ENCODE peak calls at places on chromosomes 16 and 17, in eight cellular contexts. One of them, this sample, is unnamed. For H3K27me3, the result is how much of the 10 kb centered on the place peaks cover.

GRCh38 chr17:37608369-37609169 is 649 bp downstream of the SYNRG start:
- DNase-seq in naive thymus-derived CD4-positive, alpha-beta T cell: peak
- DNase-seq in AG04450: no peak
- DNase-seq in HL-60: no peak
- DNase-seq in neural progenitor cell: peak
- DNase-seq in GM23338: peak
- DNase-seq in spleen: no peak
- DNase-seq in CD4-positive, CD25-positive, alpha-beta regulatory T cell: peak
- DNase-seq in this sample: peak

GRCh38 chr17:48579738-48580543 is 1.8 kb upstream of the HOXB4 start:
- DNase-seq in AG04450: no peak
- DNase-seq in naive thymus-derived CD4-positive, alpha-beta T cell: no peak
- DNase-seq in CD4-positive, CD25-positive, alpha-beta regulatory T cell: no peak
- DNase-seq in HL-60: no peak
- DNase-seq in GM23338: no peak
- DNase-seq in neural progenitor cell: no peak
- DNase-seq in spleen: no peak
- DNase-seq in this sample: no peak

GRCh38 chr17:66707051-66707450 is 127.9 kb upstream of the CACNG5 start:
- DNase-seq in spleen: no peak
- DNase-seq in neural progenitor cell: no peak
- DNase-seq in HL-60: no peak
- DNase-seq in GM23338: no peak
- DNase-seq in AG04450: no peak
- DNase-seq in CD4-positive, CD25-positive, alpha-beta regulatory T cell: no peak
- DNase-seq in naive thymus-derived CD4-positive, alpha-beta T cell: no peak
- DNase-seq in this sample: no peak

GRCh38 chr17:75643033-75644017 is 10.1 kb downstream of the SMIM5 start:
- DNase-seq in CD4-positive, CD25-positive, alpha-beta regulatory T cell: no peak
- DNase-seq in naive thymus-derived CD4-positive, alpha-beta T cell: no peak
- DNase-seq in HL-60: no peak
- DNase-seq in spleen: peak
- DNase-seq in neural progenitor cell: no peak
- DNase-seq in AG04450: no peak
- DNase-seq in GM23338: peak
- DNase-seq in this sample: no peak

GRCh38 chr16:12896562-12896961 is 4.8 kb upstream of the SHISA9 start:
- DNase-seq in neural progenitor cell: peak
- DNase-seq in HL-60: no peak
- DNase-seq in spleen: no peak
- DNase-seq in naive thymus-derived CD4-positive, alpha-beta T cell: no peak
- DNase-seq in GM23338: peak
- DNase-seq in CD4-positive, CD25-positive, alpha-beta regulatory T cell: peak
- DNase-seq in AG04450: no peak
- DNase-seq in this sample: no peak

GRCh38 chr17:32731556-32732295 is 145.2 kb downstream of the MYO1D start:
- DNase-seq in HL-60: no peak
- DNase-seq in GM23338: peak
- DNase-seq in spleen: no peak
- DNase-seq in CD4-positive, CD25-positive, alpha-beta regulatory T cell: no peak
- DNase-seq in neural progenitor cell: no peak
- DNase-seq in AG04450: no peak
- DNase-seq in naive thymus-derived CD4-positive, alpha-beta T cell: no peak
- DNase-seq in this sample: no peak

GRCh38 chr16:11630230-11631056 is 37.8 kb upstream of the SNN start:
- DNase-seq in neural progenitor cell: no peak
- DNase-seq in GM23338: no peak
- DNase-seq in AG04450: no peak
- DNase-seq in HL-60: no peak
- DNase-seq in spleen: no peak
- DNase-seq in naive thymus-derived CD4-positive, alpha-beta T cell: no peak
- DNase-seq in CD4-positive, CD25-positive, alpha-beta regulatory T cell: no peak
- DNase-seq in this sample: no peak

GRCh38 chr16:89506113-89506504 is 2.1 kb upstream of the SPG7 start:
- DNase-seq in neural progenitor cell: no peak
- DNase-seq in AG04450: no peak
- DNase-seq in HL-60: no peak
- DNase-seq in spleen: no peak
- DNase-seq in CD4-positive, CD25-positive, alpha-beta regulatory T cell: peak
- DNase-seq in GM23338: no peak
- DNase-seq in naive thymus-derived CD4-positive, alpha-beta T cell: no peak
- DNase-seq in this sample: no peak

GRCh38 chr16:47774661-47775060 is 313.5 kb downstream of the PHKB start:
- DNase-seq in AG04450: no peak
- DNase-seq in spleen: no peak
- DNase-seq in CD4-positive, CD25-positive, alpha-beta regulatory T cell: no peak
- DNase-seq in HL-60: no peak
- DNase-seq in naive thymus-derived CD4-positive, alpha-beta T cell: no peak
- DNase-seq in neural progenitor cell: peak
- DNase-seq in GM23338: peak
- DNase-seq in this sample: peak

GRCh38 chr17:77217566-77217965 is 76.8 kb downstream of the SEC14L1 start:
- DNase-seq in AG04450: no peak
- DNase-seq in CD4-positive, CD25-positive, alpha-beta regulatory T cell: no peak
- DNase-seq in GM23338: no peak
- DNase-seq in HL-60: no peak
- DNase-seq in neural progenitor cell: no peak
- DNase-seq in spleen: no peak
- DNase-seq in naive thymus-derived CD4-positive, alpha-beta T cell: no peak
- DNase-seq in this sample: no peak

GRCh38 chr16:82042841-82043240 is 7.8 kb downstream of the HSD17B2 start:
- DNase-seq in HL-60: no peak
- DNase-seq in naive thymus-derived CD4-positive, alpha-beta T cell: no peak
- DNase-seq in CD4-positive, CD25-positive, alpha-beta regulatory T cell: no peak
- DNase-seq in spleen: no peak
- DNase-seq in GM23338: no peak
- DNase-seq in neural progenitor cell: no peak
- DNase-seq in AG04450: no peak
- DNase-seq in this sample: no peak

GRCh38 chr16:16861546-16861945 is 482.6 kb downstream of the NPIPA7 start:
- DNase-seq in GM23338: peak
- DNase-seq in CD4-positive, CD25-positive, alpha-beta regulatory T cell: peak
- DNase-seq in spleen: no peak
- DNase-seq in naive thymus-derived CD4-positive, alpha-beta T cell: peak
- DNase-seq in AG04450: peak
- DNase-seq in neural progenitor cell: peak
- DNase-seq in HL-60: no peak
- DNase-seq in this sample: peak

GRCh38 chr17:48637323-48638260 is 11.4 kb upstream of the HOXB9 start:
- DNase-seq in spleen: no peak
- DNase-seq in CD4-positive, CD25-positive, alpha-beta regulatory T cell: no peak
- DNase-seq in naive thymus-derived CD4-positive, alpha-beta T cell: no peak
- DNase-seq in AG04450: peak
- DNase-seq in neural progenitor cell: no peak
- DNase-seq in HL-60: no peak
- DNase-seq in GM23338: peak
- DNase-seq in this sample: no peak

GRCh38 chr17:46952115-46952514 is 26.9 kb downstream of the RPRML start:
- DNase-seq in neural progenitor cell: no peak
- DNase-seq in spleen: no peak
- DNase-seq in GM23338: no peak
- DNase-seq in naive thymus-derived CD4-positive, alpha-beta T cell: no peak
- DNase-seq in HL-60: no peak
- DNase-seq in AG04450: no peak
- DNase-seq in CD4-positive, CD25-positive, alpha-beta regulatory T cell: no peak
- DNase-seq in this sample: no peak

GRCh38 chr16:450385-450784 is 24.9 kb downstream of the RAB11FIP3 start:
- DNase-seq in GM23338: no peak
- DNase-seq in spleen: no peak
- DNase-seq in HL-60: no peak
- DNase-seq in CD4-positive, CD25-positive, alpha-beta regulatory T cell: no peak
- DNase-seq in AG04450: no peak
- DNase-seq in naive thymus-derived CD4-positive, alpha-beta T cell: no peak
- DNase-seq in neural progenitor cell: no peak
- DNase-seq in this sample: no peak

GRCh38 chr16:66003196-66003595 is 363.3 kb upstream of the CDH5 start:
- DNase-seq in neural progenitor cell: no peak
- DNase-seq in GM23338: no peak
- DNase-seq in spleen: no peak
- DNase-seq in AG04450: peak
- DNase-seq in HL-60: no peak
- DNase-seq in CD4-positive, CD25-positive, alpha-beta regulatory T cell: no peak
- DNase-seq in naive thymus-derived CD4-positive, alpha-beta T cell: no peak
- DNase-seq in this sample: no peak

GRCh38 chr16:11190585-11191565 is 65.1 kb downstream of the SOCS1 start:
- DNase-seq in GM23338: no peak
- DNase-seq in AG04450: no peak
- DNase-seq in spleen: no peak
- DNase-seq in HL-60: no peak
- DNase-seq in CD4-positive, CD25-positive, alpha-beta regulatory T cell: peak
- DNase-seq in naive thymus-derived CD4-positive, alpha-beta T cell: no peak
- DNase-seq in neural progenitor cell: no peak
- DNase-seq in this sample: peak

GRCh38 chr16:50641818-50642187 is 39.3 kb downstream of the SNX20 start:
- DNase-seq in AG04450: no peak
- DNase-seq in HL-60: no peak
- DNase-seq in neural progenitor cell: no peak
- DNase-seq in CD4-positive, CD25-positive, alpha-beta regulatory T cell: no peak
- DNase-seq in naive thymus-derived CD4-positive, alpha-beta T cell: no peak
- DNase-seq in GM23338: no peak
- DNase-seq in spleen: no peak
- DNase-seq in this sample: no peak

GRCh38 chr16:8887952-8888560 is 5.9 kb downstream of the LITAFD start:
- DNase-seq in naive thymus-derived CD4-positive, alpha-beta T cell: no peak
- DNase-seq in AG04450: no peak
- DNase-seq in GM23338: no peak
- DNase-seq in neural progenitor cell: no peak
- DNase-seq in CD4-positive, CD25-positive, alpha-beta regulatory T cell: no peak
- DNase-seq in spleen: peak
- DNase-seq in HL-60: no peak
- DNase-seq in this sample: peak

GRCh38 chr16:30406911-30407793 is at the start of gene ZNF771:
- DNase-seq in naive thymus-derived CD4-positive, alpha-beta T cell: peak
- DNase-seq in AG04450: peak
- DNase-seq in neural progenitor cell: peak
- DNase-seq in CD4-positive, CD25-positive, alpha-beta regulatory T cell: peak
- DNase-seq in spleen: peak
- DNase-seq in GM23338: peak
- DNase-seq in HL-60: peak
- DNase-seq in this sample: peak

GRCh38 chr16:2095315-2095853 is 40.3 kb downstream of the PKD1 start:
- DNase-seq in GM23338: no peak
- DNase-seq in naive thymus-derived CD4-positive, alpha-beta T cell: no peak
- DNase-seq in neural progenitor cell: no peak
- DNase-seq in CD4-positive, CD25-positive, alpha-beta regulatory T cell: no peak
- DNase-seq in HL-60: no peak
- DNase-seq in AG04450: no peak
- DNase-seq in spleen: no peak
- DNase-seq in this sample: peak

GRCh38 chr17:45256114-45256966 is 5.6 kb downstream of the SPATA32 start:
- DNase-seq in AG04450: no peak
- DNase-seq in GM23338: peak
- DNase-seq in HL-60: no peak
- DNase-seq in naive thymus-derived CD4-positive, alpha-beta T cell: no peak
- DNase-seq in CD4-positive, CD25-positive, alpha-beta regulatory T cell: no peak
- DNase-seq in spleen: no peak
- DNase-seq in neural progenitor cell: peak
- DNase-seq in this sample: no peak

GRCh38 chr17:56425483-56425882 is 168.0 kb upstream of the NOG start:
- DNase-seq in naive thymus-derived CD4-positive, alpha-beta T cell: no peak
- DNase-seq in spleen: no peak
- DNase-seq in AG04450: no peak
- DNase-seq in GM23338: no peak
- DNase-seq in neural progenitor cell: no peak
- DNase-seq in CD4-positive, CD25-positive, alpha-beta regulatory T cell: no peak
- DNase-seq in HL-60: no peak
- DNase-seq in this sample: no peak
- H3K27me3 ChIP-seq in naive thymus-derived CD4-positive, alpha-beta T cell: under half
- H3K27me3 ChIP-seq in spleen: under half
- H3K27me3 ChIP-seq in AG04450: under half
- H3K27me3 ChIP-seq in GM23338: under half
- H3K27me3 ChIP-seq in neural progenitor cell: under half
- H3K27me3 ChIP-seq in CD4-positive, CD25-positive, alpha-beta regulatory T cell: under half
- H3K27me3 ChIP-seq in HL-60: under half
- H3K27me3 ChIP-seq in this sample: under half

DNA sequence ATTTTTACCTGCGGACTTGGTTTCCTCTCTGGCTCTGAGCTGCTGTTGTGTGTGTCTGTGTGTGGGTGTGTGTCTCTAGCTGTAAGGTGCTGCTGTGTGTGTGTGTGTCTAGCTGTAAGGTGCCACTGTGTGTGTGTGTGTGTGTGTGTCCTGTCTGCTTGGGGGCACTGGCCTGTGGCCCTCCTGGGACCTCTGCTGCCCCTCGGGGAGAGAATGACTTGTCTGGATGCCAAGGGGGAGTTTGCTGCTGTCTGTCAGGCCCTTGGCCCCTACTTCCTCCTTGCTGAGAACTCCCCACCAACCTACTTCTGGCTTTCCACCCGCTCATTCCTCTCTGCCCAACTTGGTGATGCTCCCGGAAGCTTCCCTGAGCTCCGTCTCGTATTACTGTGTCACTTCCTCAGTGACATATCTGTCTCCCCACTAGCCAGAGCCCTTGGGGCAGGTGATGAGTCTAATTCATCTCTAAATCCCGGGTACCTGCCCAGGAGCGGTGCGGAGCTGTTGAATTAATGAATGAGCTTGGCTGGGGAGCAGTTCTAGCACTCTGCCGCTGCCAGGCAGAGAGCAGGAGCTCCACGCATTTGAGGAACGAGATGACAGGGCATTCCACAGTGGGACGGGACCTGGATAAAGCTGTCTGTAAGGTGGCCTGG is 3.5 kb upstream of the LASP1NB start:
- DNase-seq in naive thymus-derived CD4-positive, alpha-beta T cell: no peak
- DNase-seq in GM23338: peak
- DNase-seq in AG04450: no peak
- DNase-seq in spleen: peak
- DNase-seq in HL-60: no peak
- DNase-seq in CD4-positive, CD25-positive, alpha-beta regulatory T cell: no peak
- DNase-seq in neural progenitor cell: no peak
- DNase-seq in this sample: no peak
- H3K27ac ChIP-seq in naive thymus-derived CD4-positive, alpha-beta T cell: no peak
- H3K27ac ChIP-seq in GM23338: peak
- H3K27ac ChIP-seq in AG04450: no peak
- H3K27ac ChIP-seq in spleen: peak
- H3K27ac ChIP-seq in HL-60: no peak
- H3K27ac ChIP-seq in CD4-positive, CD25-positive, alpha-beta regulatory T cell: no peak
- H3K27ac ChIP-seq in neural progenitor cell: peak
- H3K27ac ChIP-seq in this sample: no peak

GRCh38 chr16:54649846-54650245 is 280.8 kb upstream of the IRX5 start:
- DNase-seq in spleen: no peak
- DNase-seq in AG04450: no peak
- DNase-seq in GM23338: no peak
- DNase-seq in HL-60: no peak
- DNase-seq in neural progenitor cell: no peak
- DNase-seq in CD4-positive, CD25-positive, alpha-beta regulatory T cell: no peak
- DNase-seq in naive thymus-derived CD4-positive, alpha-beta T cell: no peak
- DNase-seq in this sample: no peak
- H3K27me3 ChIP-seq in spleen: under half
- H3K27me3 ChIP-seq in AG04450: under half
- H3K27me3 ChIP-seq in GM23338: half or more
- H3K27me3 ChIP-seq in HL-60: under half
- H3K27me3 ChIP-seq in neural progenitor cell: under half
- H3K27me3 ChIP-seq in CD4-positive, CD25-positive, alpha-beta regulatory T cell: under half
- H3K27me3 ChIP-seq in naive thymus-derived CD4-positive, alpha-beta T cell: under half
- H3K27me3 ChIP-seq in this sample: under half

GRCh38 chr16:56371383-56371937 is 53.9 kb downstream of the AMFR start:
- DNase-seq in HL-60: no peak
- DNase-seq in spleen: no peak
- DNase-seq in CD4-positive, CD25-positive, alpha-beta regulatory T cell: no peak
- DNase-seq in GM23338: no peak
- DNase-seq in neural progenitor cell: no peak
- DNase-seq in AG04450: no peak
- DNase-seq in naive thymus-derived CD4-positive, alpha-beta T cell: no peak
- DNase-seq in this sample: no peak
- H3K27ac ChIP-seq in HL-60: no peak
- H3K27ac ChIP-seq in spleen: no peak
- H3K27ac ChIP-seq in CD4-positive, CD25-positive, alpha-beta regulatory T cell: no peak
- H3K27ac ChIP-seq in GM23338: no peak
- H3K27ac ChIP-seq in neural progenitor cell: no peak
- H3K27ac ChIP-seq in AG04450: no peak
- H3K27ac ChIP-seq in naive thymus-derived CD4-positive, alpha-beta T cell: no peak
- H3K27ac ChIP-seq in this sample: no peak

This sample was measured in brain microvascular endothelial cell.